ENCODE peak calls at places on chromosomes 7 and 10, in nine cellular contexts. M, I, F, R, A, E, C, T and B are unnamed samples.

GRCh38 chr7:29606287-29606721 is 42.7 kb downstream of the PRR15 start:
- DNase-seq in M (no peak), I (peak), F (no peak), R (no peak), A (peak), E (no peak), C (no peak), T (no peak), B (no peak)

GRCh38 chr7:776992-777520 is 50.0 kb upstream of the PRKAR1B start:
- DNase-seq in M (no peak), I (no peak), F (no peak), R (no peak), A (no peak), E (no peak), C (no peak), T (no peak), B (no peak)

GRCh38 chr7:93015193-93016084 is 102.3 kb downstream of the SAMD9 start:
- DNase-seq in M (no peak), I (no peak), F (no peak), R (no peak), A (no peak), E (no peak), C (no peak), T (no peak), B (peak)

GRCh38 chr10:132137111-132138072 is 49.4 kb upstream of the DPYSL4 start:
- DNase-seq in M (no peak), I (no peak), F (no peak), R (no peak), A (no peak), E (peak), C (no peak), T (no peak), B (no peak)

GRCh38 chr7:69457912-69458491 is 140.3 kb upstream of the AUTS2 start:
- DNase-seq in M (no peak), I (no peak), F (no peak), R (peak), A (no peak), E (no peak), C (no peak), T (no peak), B (no peak)

GRCh38 chr7:37726022-37726421 is 42.5 kb downstream of the GPR141 start:
- DNase-seq in M (no peak), I (no peak), F (no peak), R (no peak), A (no peak), E (no peak), C (no peak), T (no peak), B (no peak)

GRCh38 chr7:6437251-6437650 is 10.5 kb downstream of the DAGLB start:
- DNase-seq in M (no peak), I (no peak), F (no peak), R (no peak), A (no peak), E (no peak), C (no peak), T (no peak), B (no peak)

GRCh38 chr7:73431041-73431835 is 2.3 kb upstream of the FZD9 start:
- DNase-seq in M (no peak), I (no peak), F (no peak), R (no peak), A (no peak), E (no peak), C (no peak), T (no peak), B (no peak)

GRCh38 chr7:80182630-80183276 is 48.1 kb downstream of the GNAI1 start:
- DNase-seq in M (no peak), I (no peak), F (no peak), R (no peak), A (no peak), E (no peak), C (no peak), T (peak), B (no peak)

GRCh38 chr10:87505366-87506113 is 847 bp downstream of the MINPP1 start:
- DNase-seq in M (peak), I (peak), F (peak), R (peak), A (no peak), E (peak), C (peak), T (no peak), B (peak)

GRCh38 chr7:123715793-123716192 is 33.0 kb downstream of the WASL start:
- DNase-seq in M (no peak), I (no peak), F (no peak), R (no peak), A (no peak), E (no peak), C (no peak), T (no peak), B (no peak)

GRCh38 chr10:50396491-50397311 is 145.4 kb upstream of the ASAH2 start:
- DNase-seq in M (no peak), I (no peak), F (no peak), R (no peak), A (no peak), E (no peak), C (no peak), T (no peak), B (no peak)

GRCh38 chr10:81603106-81603620 is 271.8 kb upstream of the NRG3 start:
- DNase-seq in M (no peak), I (no peak), F (no peak), R (no peak), A (no peak), E (no peak), C (no peak), T (no peak), B (no peak)

GRCh38 chr7:75663302-75663907 is 75.3 kb downstream of the HIP1 start:
- DNase-seq in M (no peak), I (no peak), F (no peak), R (no peak), A (no peak), E (no peak), C (no peak), T (no peak), B (no peak)

GRCh38 chr7:115869811-115870210 is 160.8 kb downstream of the TFEC start:
- DNase-seq in M (no peak), I (no peak), F (no peak), R (no peak), A (no peak), E (no peak), C (no peak), T (no peak), B (no peak)

GRCh38 chr7:30427296-30428080 is 51.1 kb downstream of the NOD1 start:
- DNase-seq in M (no peak), I (no peak), F (no peak), R (no peak), A (no peak), E (no peak), C (no peak), T (no peak), B (no peak)